ENCODE peak calls at places on chromosomes 1 and 21, in ten cellular contexts. W, X, I, Q, V, D, R, C, A and G are unnamed samples.

GRCh38 chr1:67700692-67701410 is 15.8 kb downstream of the GADD45A start:
- DNase-seq in V (no peak), I (no peak), X (no peak), Q (peak; percentile 93), C (peak; percentile 50), W (no peak), A (no peak), D (peak; percentile 93), R (no peak), G (peak; percentile 41)

GRCh38 chr1:14786104-14786675 is 187.7 kb downstream of the KAZN start:
- DNase-seq in A (no peak), X (no peak), I (no peak), V (no peak), C (no peak), D (no peak), R (no peak), Q (no peak), W (no peak), G (no peak)

GRCh38 chr1:246602194-246602593 is 35.9 kb downstream of the CNST start:
- DNase-seq in C (no peak), I (no peak), X (no peak), V (no peak), Q (no peak), D (no peak), A (no peak), R (no peak), W (no peak), G (no peak)

GRCh38 chr1:33220701-33221384 is 35.4 kb upstream of the ZNF362 start:
- DNase-seq in D (no peak), V (no peak), C (no peak), Q (peak; percentile 28), R (no peak), W (no peak), I (no peak), X (no peak), A (no peak), G (no peak)

GRCh38 chr21:17859661-17860060 is 40.5 kb upstream of the C21orf91 start:
- DNase-seq in W (no peak), V (no peak), I (no peak), A (no peak), X (no peak), C (no peak), Q (no peak), R (no peak), D (no peak), G (no peak)

GRCh38 chr1:175206687-175207086 is 14.1 kb upstream of the KIAA0040 start:
- DNase-seq in X (no peak), W (no peak), C (no peak), I (no peak), A (no peak), V (no peak), D (no peak), Q (no peak), R (no peak), G (no peak)

GRCh38 chr1:27365372-27366112 is 1.2 kb downstream of the MAP3K6 start:
- DNase-seq in V (peak; percentile 87), X (peak; percentile 86), R (peak; percentile 73), A (peak; percentile 70), D (peak; percentile 93), W (peak; percentile 78), C (peak; percentile 97), Q (peak; percentile 73), I (peak; percentile 73), G (peak; percentile 84)

GRCh38 chr1:24866211-24867063 is 63.6 kb downstream of the RUNX3 start:
- DNase-seq in R (no peak), V (no peak), Q (no peak), I (no peak), A (no peak), C (peak; percentile 19), D (no peak), W (no peak), X (no peak), G (no peak)

GRCh38 chr1:93783876-93784275 is 95.1 kb downstream of the DNTTIP2 start:
- DNase-seq in A (no peak), Q (no peak), D (no peak), X (no peak), I (no peak), W (no peak), C (no peak), V (no peak), R (no peak), G (no peak)

GRCh38 chr1:93776728-93777127 is 95.1 kb upstream of the BCAR3 start:
- DNase-seq in I (no peak), A (no peak), V (no peak), C (no peak), D (no peak), Q (no peak), R (no peak), X (no peak), W (no peak), G (no peak)

GRCh38 chr1:93777255-93777654 is 95.6 kb upstream of the BCAR3 start:
- DNase-seq in I (no peak), V (no peak), R (no peak), Q (no peak), C (no peak), X (no peak), A (no peak), D (no peak), W (no peak), G (no peak)

GRCh38 chr1:93778457-93778856 is 96.8 kb upstream of the BCAR3 start:
- DNase-seq in W (no peak), I (no peak), C (no peak), Q (no peak), V (no peak), X (no peak), A (no peak), D (no peak), R (no peak), G (no peak)

DNA sequence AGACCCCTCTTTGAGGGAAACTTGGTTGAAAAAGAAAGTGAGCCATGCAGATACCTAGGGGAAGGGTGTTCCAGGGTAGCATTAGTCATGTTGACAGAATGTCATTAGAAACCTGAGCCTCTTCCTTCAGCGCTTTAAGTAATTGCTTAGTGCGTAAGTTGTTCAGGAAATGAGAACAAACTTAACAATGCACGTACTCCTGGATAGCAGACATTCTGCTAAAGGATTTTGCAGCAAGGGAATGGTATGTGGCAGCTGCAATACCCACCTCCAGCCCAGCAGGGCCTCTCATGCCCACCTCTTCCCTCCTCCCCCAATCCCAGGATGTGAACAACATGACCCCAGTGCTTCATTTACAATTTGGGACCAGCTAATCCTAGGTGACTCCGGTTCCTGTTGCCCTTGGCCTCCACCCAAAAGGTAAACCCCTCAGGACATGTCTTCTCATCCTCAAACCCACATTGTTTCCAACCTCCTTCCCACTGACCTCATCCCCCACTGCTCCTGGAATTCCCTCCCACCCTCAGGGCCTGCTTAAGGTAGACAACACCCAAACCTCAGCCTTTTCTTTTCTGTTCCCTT is 98.0 kb upstream of the BCAR3 start:
- DNase-seq in V (peak; percentile 72), D (no peak), W (no peak), C (no peak), I (no peak), X (no peak), R (no peak), Q (peak; percentile 83), A (peak; percentile 14), G (no peak)
- TF ChIP-seq CTCF in V (no peak), D (no peak), W (no peak), C (no peak), I (no peak), X (no peak), R (no peak), Q (no peak), A (no peak), G (no peak)

DNA sequence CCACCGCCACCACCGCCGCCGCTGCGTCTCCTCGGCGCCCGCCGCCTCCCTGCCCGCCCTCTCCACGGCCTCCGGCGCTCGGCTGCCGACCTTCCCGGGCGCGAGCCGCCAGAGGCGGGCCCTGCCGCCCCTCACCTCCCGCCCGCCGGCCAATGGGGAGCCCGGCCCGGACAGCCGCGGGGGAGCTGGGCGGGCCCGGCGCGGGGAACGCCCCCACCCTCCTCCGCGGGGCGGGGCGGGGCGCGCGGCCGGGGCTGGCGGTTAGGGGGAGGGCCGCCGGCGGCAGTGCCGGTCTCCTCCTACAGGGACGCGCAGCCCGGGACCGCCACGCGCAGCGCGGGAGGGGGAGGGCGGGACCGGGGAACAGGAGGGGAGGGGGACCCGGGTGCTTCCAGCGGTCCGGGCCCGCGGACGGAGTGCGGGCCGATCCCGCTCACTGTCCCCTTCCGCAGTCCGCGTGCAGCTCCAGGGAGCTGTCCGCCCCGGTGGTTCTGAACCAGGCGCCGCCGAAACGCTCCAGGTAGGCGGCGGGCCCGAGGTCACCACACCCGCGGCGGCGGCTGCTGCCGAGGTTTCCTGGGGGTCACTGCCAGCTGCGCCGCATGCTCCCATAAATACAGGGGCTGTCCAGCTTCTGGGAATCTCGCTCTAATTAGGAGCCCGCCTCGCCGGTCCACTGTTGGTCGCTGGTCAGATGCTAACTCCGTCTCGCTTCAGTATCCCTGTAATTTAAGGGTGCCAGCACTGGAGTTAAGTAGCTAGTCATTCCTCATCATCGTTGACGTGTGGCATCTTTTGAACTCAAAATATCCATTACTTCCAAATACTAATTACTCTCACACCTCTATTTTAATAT is at the start of gene PGBD5:
- DNase-seq in I (peak; percentile 89), W (peak; percentile 27), V (no peak), R (peak; percentile 79), X (peak; percentile 88), C (peak; percentile 86), Q (no peak), A (no peak), D (peak; percentile 87), G (peak; percentile 85)
- TF ChIP-seq CTCF in I (no peak), W (no peak), V (no peak), R (no peak), X (no peak), C (no peak), Q (no peak), A (no peak), D (no peak), G (no peak)

DNA sequence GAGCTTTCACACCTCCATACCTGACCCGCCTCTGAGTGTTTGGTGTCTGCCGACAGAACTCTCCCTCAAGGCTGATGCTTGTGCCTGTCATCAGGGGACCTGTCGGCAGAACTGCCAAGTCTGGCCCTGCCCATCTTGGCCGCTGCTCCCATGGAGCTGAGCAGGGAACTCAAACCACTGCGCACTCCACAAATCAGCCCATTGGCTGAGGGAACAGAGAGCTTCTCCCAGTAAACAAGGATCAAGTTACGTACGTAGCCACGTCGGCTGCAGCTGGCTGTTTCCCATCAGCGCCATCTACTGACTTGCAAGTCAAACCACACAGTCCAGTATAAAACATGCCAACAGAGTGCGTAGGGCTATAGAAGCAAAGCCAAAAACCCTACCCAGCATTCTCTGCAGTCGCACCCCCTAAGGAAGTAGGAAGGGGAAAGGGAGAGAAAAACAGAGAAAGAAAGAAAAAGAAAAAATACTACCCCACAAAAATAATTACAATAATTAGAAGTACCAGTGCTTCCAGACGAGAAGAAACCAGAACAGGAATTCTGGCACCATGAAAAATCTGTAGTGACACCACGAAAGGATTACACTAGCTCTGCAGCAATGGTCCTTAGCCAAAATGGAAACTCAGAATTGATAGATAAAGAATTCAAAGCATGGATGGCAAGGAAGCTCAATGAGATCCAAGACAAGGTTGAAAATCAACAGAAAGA is 13.1 kb downstream of the KRTAP13-1 start:
- DNase-seq in Q (peak; percentile 2), I (peak; percentile 68), X (peak; percentile 89), R (no peak), W (no peak), A (no peak), D (peak; percentile 43), C (no peak), V (no peak), G (peak; percentile 49)
- TF ChIP-seq CTCF in Q (no peak), I (peak; percentile 61), X (no peak), R (no peak), W (no peak), A (no peak), D (peak; percentile 38), C (peak; percentile 16), V (peak; percentile 31), G (peak; percentile 29)

DNA sequence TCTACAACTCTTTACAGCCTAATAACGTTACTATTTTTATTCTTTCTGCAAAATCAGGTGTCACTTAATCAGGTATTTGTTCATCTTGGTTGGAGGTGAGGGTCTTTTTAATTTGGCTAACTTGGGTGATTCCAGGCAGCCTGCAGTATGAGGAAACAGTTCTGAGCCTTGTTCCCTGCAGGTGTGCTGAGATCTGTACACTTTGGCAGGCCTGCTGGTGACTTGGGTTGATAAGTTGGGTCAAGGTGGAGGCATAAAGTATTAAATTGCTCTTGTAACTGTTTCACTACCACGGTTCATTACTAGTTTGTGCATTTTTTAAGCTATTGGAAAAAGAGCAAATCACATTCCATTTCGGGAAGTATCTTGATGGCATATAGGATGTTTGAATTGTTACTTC is 10.0 kb downstream of the MAP3K21 start:
- DNase-seq in X (peak; percentile 55), R (no peak), Q (no peak), V (no peak), D (no peak), I (no peak), A (no peak), C (no peak), W (no peak), G (no peak)
- TF ChIP-seq CTCF in X (no peak), R (no peak), Q (no peak), V (no peak), D (no peak), I (no peak), A (no peak), C (no peak), W (no peak), G (no peak)